ENCODE peak calls at places on chromosomes 2 and 18, in nine cellular contexts. G is A549, U is mesothelial cell of epicardium, O is NCI-H187 treated with DMSO at 0.1 percent for 48 hours, L is T-cell, B is B cell, H is GM13977, K is heart right ventricle, I is fibroblast of lung. E is an unnamed sample.

GRCh38 chr2:178194600-178195389 is 483 bp downstream of the OSBPL6 start:
- DNase-seq in L (no peak), I (peak), O (no peak), H (peak), G (no peak), B (peak), K (peak), U (peak), E (peak)

GRCh38 chr18:5546660-5547059 is 2.9 kb upstream of the EPB41L3 start:
- DNase-seq in O (no peak), B (no peak), L (no peak), I (peak), G (no peak), K (no peak), H (no peak), U (no peak), E (no peak)

GRCh38 chr2:20223345-20224190 is 1.4 kb downstream of the SDC1 start:
- DNase-seq in U (no peak), K (peak), B (peak), H (peak), I (peak), L (no peak), G (peak), O (no peak), E (no peak)

GRCh38 chr18:67302043-67302442 is 214.5 kb downstream of the DSEL start:
- DNase-seq in G (no peak), L (no peak), U (no peak), B (no peak), K (no peak), I (peak), H (no peak), O (no peak), E (no peak)

GRCh38 chr2:99806758-99807157 is 316.9 kb upstream of the REV1 start:
- DNase-seq in U (no peak), L (no peak), I (peak), H (no peak), K (no peak), G (no peak), O (no peak), B (no peak), E (no peak)

GRCh38 chr18:79738565-79739439 is 58.9 kb upstream of the KCNG2 start:
- DNase-seq in H (no peak), G (no peak), L (no peak), O (no peak), B (no peak), K (no peak), U (no peak), I (no peak), E (no peak)

GRCh38 chr18:79522451-79523220 is 126.9 kb downstream of the NFATC1 start:
- DNase-seq in K (no peak), B (no peak), H (no peak), O (no peak), L (peak), U (no peak), I (no peak), G (no peak), E (no peak)

GRCh38 chr2:70738159-70738558 is 29.8 kb downstream of the ADD2 start:
- DNase-seq in H (no peak), O (no peak), B (no peak), U (no peak), G (no peak), I (peak), K (no peak), L (no peak), E (no peak)

GRCh38 chr18:75204978-75205759 is 3.8 kb downstream of the PTGR3 start:
- DNase-seq in L (no peak), K (peak), G (no peak), U (no peak), H (peak), I (no peak), B (peak), O (no peak), E (no peak)

GRCh38 chr2:225889452-225889851 is 489.9 kb downstream of the NYAP2 start:
- DNase-seq in U (no peak), G (peak), L (no peak), K (no peak), B (peak), O (no peak), H (peak), I (peak), E (peak)

GRCh38 chr18:49784427-49785185 is 28.7 kb downstream of the ACAA2 start:
- DNase-seq in B (no peak), I (peak), L (no peak), U (no peak), K (no peak), G (no peak), H (no peak), O (no peak), E (no peak)

GRCh38 chr2:65103013-65103720 is 26.7 kb downstream of the RAB1A start:
- DNase-seq in I (no peak), G (no peak), O (no peak), L (no peak), U (no peak), H (no peak), B (no peak), K (no peak), E (no peak)

GRCh38 chr2:121151311-121152109 is 133.5 kb downstream of the TFCP2L1 start:
- DNase-seq in K (no peak), H (no peak), L (no peak), B (no peak), O (no peak), G (no peak), U (no peak), I (no peak), E (no peak)

E was measured in GM10248.